ENCODE peak calls at places on chromosomes 11 and 22, in six cellular contexts. P, J, X, N, L and I are unnamed samples.

GRCh38 chr22:20167643-20168322 is 16.9 kb upstream of the CCDC188 start:
- DNase-seq in P (no peak), J (no peak), X (no peak), N (no peak), L (no peak), I (no peak)

GRCh38 chr11:2884424-2884815 is 1.2 kb downstream of the CDKN1C start:
- DNase-seq in P (peak), J (peak), X (peak), N (no peak), L (peak), I (peak)

GRCh38 chr11:43758942-43759341 is 78.4 kb downstream of the HSD17B12 start:
- DNase-seq in P (no peak), J (no peak), X (no peak), N (no peak), L (no peak), I (no peak)

GRCh38 chr11:44527476-44527875 is 38.0 kb upstream of the CD82 start:
- DNase-seq in P (no peak), J (no peak), X (no peak), N (no peak), L (no peak), I (no peak)

GRCh38 chr11:64340671-64341335 is 799 bp downstream of the CCDC88B start:
- DNase-seq in P (peak), J (no peak), X (no peak), N (peak), L (no peak), I (peak)

GRCh38 chr11:2303627-2304155 is 1.9 kb downstream of the TSPAN32 start:
- DNase-seq in P (no peak), J (no peak), X (no peak), N (no peak), L (no peak), I (no peak)

GRCh38 chr22:23104109-23104971 is 34.0 kb downstream of the GNAZ start:
- DNase-seq in P (no peak), J (no peak), X (no peak), N (no peak), L (no peak), I (no peak)

GRCh38 chr11:113773092-113773415 is 438 bp downstream of the ZW10 start:
- DNase-seq in P (peak), J (peak), X (peak), N (no peak), L (no peak), I (peak)

GRCh38 chr22:49329636-49330035 is 498.0 kb downstream of the BRD1 start:
- DNase-seq in P (no peak), J (no peak), X (no peak), N (no peak), L (no peak), I (peak)

GRCh38 chr22:44807915-44808690 is 55.7 kb downstream of the ARHGAP8 start:
- DNase-seq in P (peak), J (no peak), X (no peak), N (no peak), L (no peak), I (no peak)

GRCh38 chr22:37533995-37534394 is 14.8 kb upstream of the CARD10 start:
- DNase-seq in P (no peak), J (peak), X (peak), N (peak), L (no peak), I (peak)

GRCh38 chr11:612201-612960 is 3.4 kb downstream of the IRF7 start:
- DNase-seq in P (no peak), J (peak), X (no peak), N (no peak), L (no peak), I (no peak)

GRCh38 chr11:130418756-130419155 is 9.7 kb downstream of the ADAMTS8 start:
- DNase-seq in P (no peak), J (peak), X (peak), N (no peak), L (no peak), I (peak)

GRCh38 chr22:21446128-21446826 is 20.9 kb upstream of the TMEM191C start:
- DNase-seq in P (no peak), J (no peak), X (no peak), N (no peak), L (no peak), I (no peak)

GRCh38 chr11:125517116-125517804 is 21.2 kb upstream of the FEZ1 start:
- DNase-seq in P (peak), J (peak), X (peak), N (no peak), L (no peak), I (peak)

GRCh38 chr11:36060926-36061325 is 117.1 kb downstream of the LDLRAD3 start:
- DNase-seq in P (no peak), J (no peak), X (no peak), N (no peak), L (no peak), I (no peak)

GRCh38 chr11:47185305-47186075 is 744 bp downstream of the PACSIN3 start:
- DNase-seq in P (peak), J (peak), X (no peak), N (peak), L (no peak), I (no peak)

GRCh38 chr22:46107089-46107664 is 43.1 kb upstream of the PPARA start:
- DNase-seq in P (no peak), J (no peak), X (no peak), N (no peak), L (no peak), I (no peak)

GRCh38 chr22:37639070-37639760 is at the start of gene SH3BP1:
- DNase-seq in P (peak), J (peak), X (no peak), N (peak), L (no peak), I (peak)

GRCh38 chr22:48853627-48854240 is 973.9 kb downstream of the BRD1 start:
- DNase-seq in P (no peak), J (no peak), X (no peak), N (no peak), L (no peak), I (no peak)

GRCh38 chr11:65593518-65594414 is 1.8 kb downstream of the KCNK7 start:
- DNase-seq in P (peak), J (peak), X (no peak), N (peak), L (no peak), I (peak)